ENCODE peak calls at places on chromosomes 12 and 14, in nine cellular contexts. V is GM10248, B is A549, Q is fibroblast of mammary gland, A is GM13977, H is pancreas, C is PC-3, D is ovary, G is endothelial cell. R is an unnamed sample.
A peak's percentile ranks its signal among the peaks of the same experiment; 100 is the strongest.

GRCh38 chr14:22276913-22277816 is 311.9 kb downstream of the DAD1 start:
- DNase-seq in V (no peak), B (no peak), Q (peak; percentile 30), A (peak; percentile 15), H (no peak), C (peak; percentile 74), D (no peak), G (no peak), R (no peak)

GRCh38 chr12:5921027-5921909 is 23.8 kb downstream of the ANO2 start:
- DNase-seq in V (no peak), B (no peak), Q (no peak), A (no peak), H (no peak), C (no peak), D (no peak), G (no peak), R (no peak)

GRCh38 chr12:761276-761675 is 8.9 kb downstream of the WNK1 start:
- DNase-seq in V (no peak), B (no peak), Q (no peak), A (no peak), H (no peak), C (no peak), D (no peak), G (no peak), R (no peak)

GRCh38 chr12:46386360-46386867 is 13.8 kb upstream of the SLC38A2 start:
- DNase-seq in V (no peak), B (no peak), Q (peak; percentile 99), A (no peak), H (no peak), C (peak; percentile 96), D (no peak), G (no peak), R (no peak)

GRCh38 chr12:103626498-103626897 is 39.4 kb downstream of the STAB2 start:
- DNase-seq in V (no peak), B (peak; percentile 67), Q (peak; percentile 44), A (no peak), H (no peak), C (peak; percentile 65), D (peak; percentile 40), G (no peak), R (peak; percentile 56)

GRCh38 chr14:78762331-78762730 is 592.2 kb downstream of the NRXN3 start:
- DNase-seq in V (no peak), B (no peak), Q (no peak), A (no peak), H (no peak), C (no peak), D (no peak), G (no peak), R (no peak)

GRCh38 chr12:91276529-91276928 is 93.9 kb upstream of the DCN start:
- DNase-seq in V (no peak), B (no peak), Q (peak; percentile 12), A (no peak), H (no peak), C (no peak), D (no peak), G (no peak), R (no peak)

GRCh38 chr12:51631591-51631990 is 40.6 kb downstream of the SCN8A start:
- DNase-seq in V (no peak), B (peak; percentile 15), Q (peak; percentile 76), A (no peak), H (no peak), C (peak; percentile 79), D (no peak), G (no peak), R (no peak)

DNA sequence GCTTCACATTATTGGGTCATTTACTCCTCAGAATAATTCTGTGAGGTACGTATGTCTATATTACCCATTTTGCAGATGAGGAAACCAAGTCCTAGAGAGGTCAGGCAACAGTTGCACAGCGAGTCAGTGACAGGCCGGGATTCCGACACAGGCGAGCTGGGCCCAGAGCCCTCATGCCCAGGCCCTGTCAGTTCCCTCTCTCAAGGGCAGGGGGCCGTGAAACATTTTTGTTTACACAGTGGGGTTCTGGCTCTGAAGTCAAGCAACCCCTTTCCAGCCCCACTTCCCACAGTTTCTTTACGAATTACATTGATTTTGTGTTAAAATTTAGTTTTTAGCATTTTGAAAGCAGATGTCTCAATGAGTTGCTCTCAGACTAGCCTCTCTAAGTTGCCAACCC is 46.7 kb downstream of the ESRRB start:
- DNase-seq in V (no peak), B (no peak), Q (no peak), A (no peak), H (no peak), C (no peak), D (no peak), G (no peak), R (no peak)
- TF ChIP-seq CTCF in V (no peak), B (no peak), Q (no peak), A (no peak), H (no peak), C (no peak), D (no peak), G (no peak), R (no peak)

GRCh38 chr12:65194949-65195348 is 25.6 kb downstream of the LEMD3 start:
- DNase-seq in V (no peak), B (no peak), Q (no peak), A (no peak), H (no peak), C (no peak), D (no peak), G (no peak), R (no peak)
- TF ChIP-seq CTCF in V (no peak), B (no peak), Q (no peak), A (no peak), H (no peak), C (no peak), D (no peak), G (no peak), R (no peak)

GRCh38 chr14:101809671-101810514 is 48.4 kb downstream of the PPP2R5C start:
- DNase-seq in V (peak; percentile 86), B (peak; percentile 78), Q (peak; percentile 96), A (peak; percentile 82), H (peak; percentile 90), C (peak; percentile 93), D (peak; percentile 83), G (peak; percentile 73), R (peak; percentile 89)

GRCh38 chr14:101810897-101811620 is 49.5 kb downstream of the PPP2R5C start:
- DNase-seq in V (no peak), B (no peak), Q (peak; percentile 71), A (no peak), H (no peak), C (peak; percentile 60), D (no peak), G (no peak), R (no peak)

GRCh38 chr14:101812071-101812470 is 50.6 kb downstream of the PPP2R5C start:
- DNase-seq in V (no peak), B (no peak), Q (no peak), A (no peak), H (peak; percentile 24), C (no peak), D (no peak), G (no peak), R (no peak)

GRCh38 chr14:101808894-101809670 is 47.6 kb downstream of the PPP2R5C start:
- DNase-seq in V (no peak), B (no peak), Q (no peak), A (no peak), H (no peak), C (no peak), D (no peak), G (no peak), R (no peak)

DNA sequence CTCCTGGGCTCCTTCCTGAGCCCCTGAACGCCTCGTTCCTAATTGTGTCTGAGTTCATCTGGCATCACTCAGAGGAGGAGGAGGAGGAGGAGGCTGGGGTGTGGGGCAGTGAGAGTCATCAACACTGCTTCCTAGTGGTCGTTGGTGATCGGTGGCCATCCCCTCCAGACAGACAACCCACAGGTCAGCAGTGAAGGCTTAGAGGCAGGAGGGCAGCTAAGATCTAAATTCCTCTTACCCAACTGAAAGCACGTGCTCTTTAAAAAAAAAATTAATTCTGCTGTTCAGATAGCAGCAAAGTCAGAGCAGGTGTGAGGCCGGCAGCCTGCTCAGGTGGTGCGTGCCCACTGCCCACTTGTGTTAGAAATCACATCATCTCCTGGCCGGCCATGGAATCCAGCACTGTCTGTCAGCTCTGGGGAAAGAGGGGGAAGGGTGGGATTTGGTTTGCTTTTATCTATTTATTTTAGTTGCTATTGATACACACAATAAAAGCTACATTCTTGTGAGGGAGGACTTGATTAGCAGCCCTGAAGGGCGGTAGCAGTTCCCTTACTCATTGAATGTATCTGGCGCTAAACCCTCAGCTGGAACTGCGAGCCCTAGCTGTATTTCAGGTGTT is 46.6 kb downstream of the PPP2R5C start:
- DNase-seq in V (no peak), B (peak; percentile 15), Q (peak; percentile 52), A (no peak), H (peak; percentile 45), C (no peak), D (no peak), G (peak; percentile 15), R (no peak)
- TF ChIP-seq CTCF in V (no peak), B (no peak), Q (peak; percentile 14), A (no peak), H (no peak), C (peak; percentile 36), D (no peak), G (no peak), R (no peak)

GRCh38 chr12:9750276-9751203 is 10.2 kb downstream of the CD69 start:
- DNase-seq in V (peak; percentile 54), B (peak; percentile 74), Q (peak; percentile 68), A (peak; percentile 40), H (no peak), C (peak; percentile 77), D (peak; percentile 38), G (peak; percentile 54), R (peak; percentile 29)

GRCh38 chr12:9753042-9753820 is 7.5 kb downstream of the CD69 start:
- DNase-seq in V (no peak), B (no peak), Q (no peak), A (no peak), H (no peak), C (no peak), D (no peak), G (no peak), R (no peak)

GRCh38 chr12:9754097-9754964 is 6.4 kb downstream of the CD69 start:
- DNase-seq in V (no peak), B (no peak), Q (no peak), A (no peak), H (no peak), C (no peak), D (no peak), G (no peak), R (no peak)

GRCh38 chr12:9752145-9752717 is 8.5 kb downstream of the CD69 start:
- DNase-seq in V (no peak), B (no peak), Q (no peak), A (no peak), H (no peak), C (no peak), D (no peak), G (no peak), R (no peak)

DNA sequence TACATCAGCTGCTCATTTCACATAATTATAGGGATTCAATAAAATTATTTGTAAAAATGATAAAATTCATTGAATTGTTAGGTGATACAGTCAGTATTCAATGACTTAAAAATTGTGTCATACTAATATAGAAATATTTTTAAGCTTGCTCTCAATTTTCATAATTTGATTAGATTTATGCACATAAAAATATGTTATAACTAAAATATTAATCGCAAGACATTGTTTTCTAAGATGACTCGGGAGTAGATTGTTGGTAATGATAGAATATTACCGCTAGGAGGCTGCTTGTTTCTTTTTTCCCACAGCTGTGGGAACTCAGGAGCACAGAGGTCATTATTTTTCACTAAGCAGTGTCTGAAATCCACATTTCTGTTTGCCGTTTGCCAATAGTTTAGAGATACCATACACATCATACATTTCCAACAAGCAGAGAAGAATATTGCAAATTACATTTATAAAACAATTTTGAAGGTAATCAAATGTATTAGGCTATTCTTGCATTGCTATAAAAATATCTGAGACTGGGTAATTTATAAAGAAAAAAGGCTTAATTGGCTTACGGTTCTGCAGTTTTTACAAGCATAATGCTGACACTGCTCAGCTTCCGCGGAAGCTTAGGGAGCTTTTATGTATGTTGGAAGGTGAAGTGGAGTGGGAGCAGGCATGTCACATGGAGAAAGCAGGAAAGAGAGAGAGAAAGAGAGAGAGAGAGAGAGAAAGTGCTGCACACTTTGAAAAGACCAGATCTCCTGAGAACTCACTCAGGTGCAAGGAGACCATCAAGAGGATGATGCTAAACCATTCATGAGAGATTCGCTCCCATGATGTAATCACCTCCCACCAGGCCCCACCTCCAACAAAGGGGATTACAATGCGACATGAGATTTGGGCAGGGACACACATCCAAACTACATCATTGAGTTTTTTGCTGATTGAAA is 9.2 kb downstream of the CD69 start:
- DNase-seq in V (no peak), B (peak; percentile 36), Q (peak; percentile 30), A (no peak), H (no peak), C (peak; percentile 53), D (no peak), G (no peak), R (no peak)
- TF ChIP-seq CTCF in V (peak; percentile 54), B (no peak), Q (peak; percentile 32), A (peak; percentile 39), H (peak; percentile 22), C (peak; percentile 41), D (no peak), G (no peak), R (no peak)

R was measured in thyroid gland.